ENCODE peak calls at places on chromosomes 6 and 20, in five cellular contexts. Q is sigmoid colon, O is K562, F is breast epithelium, V is heart left ventricle. Z is an unnamed sample.

GRCh38 chr20:47011984-47012383 is 117.3 kb downstream of the EYA2 start:
- DNase-seq in Q (no peak), O (no peak), F (no peak), V (no peak), Z (no peak)

GRCh38 chr6:43203029-43203717 is 21.2 kb downstream of the CUL9 start:
- DNase-seq in Q (peak; percentile 38), O (no peak), F (peak; percentile 35), V (no peak), Z (no peak)

GRCh38 chr20:30610044-30610693 is 647.3 kb upstream of the DEFB115 start:
- DNase-seq in Q (no peak), O (peak; percentile 35), F (no peak), V (peak; percentile 56), Z (no peak)

GRCh38 chr20:50120935-50121693 is 8.2 kb upstream of the UBE2V1 start:
- DNase-seq in Q (peak; percentile 85), O (peak; percentile 37), F (no peak), V (peak; percentile 55), Z (no peak)

GRCh38 chr20:4869290-4870193 is 131.8 kb downstream of the SLC23A2 start:
- DNase-seq in Q (no peak), O (no peak), F (no peak), V (no peak), Z (no peak)

GRCh38 chr20:10357974-10358373 is 76.0 kb downstream of the MKKS start:
- DNase-seq in Q (no peak), O (no peak), F (no peak), V (no peak), Z (no peak)

GRCh38 chr6:7175463-7175862 is 67.7 kb downstream of the RREB1 start:
- DNase-seq in Q (no peak), O (no peak), F (no peak), V (no peak), Z (no peak)

GRCh38 chr20:10635476-10636208 is 38.2 kb downstream of the JAG1 start:
- DNase-seq in Q (no peak), O (no peak), F (no peak), V (no peak), Z (no peak)

GRCh38 chr20:51076841-51077543 is 54.1 kb upstream of the KCNG1 start:
- DNase-seq in Q (no peak), O (no peak), F (no peak), V (no peak), Z (no peak)

GRCh38 chr6:81476881-81477280 is 275.6 kb downstream of the TENT5A start:
- DNase-seq in Q (no peak), O (no peak), F (no peak), V (no peak), Z (no peak)

GRCh38 chr6:28988536-28989415 is 16.3 kb downstream of the ZNF311 start:
- DNase-seq in Q (peak; percentile 71), O (peak; percentile 87), F (no peak), V (peak; percentile 45), Z (no peak)

GRCh38 chr6:143539723-143540122 is 28.2 kb upstream of the FUCA2 start:
- DNase-seq in Q (no peak), O (no peak), F (no peak), V (no peak), Z (no peak)
- TF ChIP-seq CTCF in Q (no peak), O (no peak), F (no peak), V (no peak), Z (no peak)

DNA sequence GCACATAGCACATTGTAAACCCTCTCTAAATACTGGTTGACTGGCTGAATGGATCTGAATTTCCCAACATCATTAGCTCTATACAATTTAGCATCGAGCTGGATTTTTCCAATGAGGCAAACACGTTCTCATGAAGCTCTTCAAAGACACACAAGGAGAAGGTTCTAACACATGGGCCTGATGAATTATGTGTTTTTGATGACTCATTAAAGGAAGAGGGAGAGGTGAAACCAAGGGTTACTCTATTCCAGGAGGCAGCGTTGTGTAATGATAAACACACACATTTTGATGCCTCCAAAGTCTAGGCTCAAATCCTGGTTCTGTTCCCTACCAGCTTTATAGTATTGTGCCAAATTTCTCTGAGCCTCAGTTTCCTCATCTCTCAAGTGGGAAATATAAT is 84.3 kb downstream of the PFDN4 start:
- DNase-seq in Q (no peak), O (no peak), F (no peak), V (no peak), Z (no peak)
- H3K4me3 ChIP-seq in Q (no peak overlapping the region), O (no peak overlapping the region), F (no peak overlapping the region), V (no peak overlapping the region), Z (no peak overlapping the region)

GRCh38 chr6:116387374-116387773 is 16.6 kb downstream of the DSE start:
- DNase-seq in Q (no peak), O (no peak), F (no peak), V (no peak), Z (no peak)
- TF ChIP-seq POLR2A in Q (no peak), O (no peak), F (no peak), V (no peak), Z (no peak)

DNA sequence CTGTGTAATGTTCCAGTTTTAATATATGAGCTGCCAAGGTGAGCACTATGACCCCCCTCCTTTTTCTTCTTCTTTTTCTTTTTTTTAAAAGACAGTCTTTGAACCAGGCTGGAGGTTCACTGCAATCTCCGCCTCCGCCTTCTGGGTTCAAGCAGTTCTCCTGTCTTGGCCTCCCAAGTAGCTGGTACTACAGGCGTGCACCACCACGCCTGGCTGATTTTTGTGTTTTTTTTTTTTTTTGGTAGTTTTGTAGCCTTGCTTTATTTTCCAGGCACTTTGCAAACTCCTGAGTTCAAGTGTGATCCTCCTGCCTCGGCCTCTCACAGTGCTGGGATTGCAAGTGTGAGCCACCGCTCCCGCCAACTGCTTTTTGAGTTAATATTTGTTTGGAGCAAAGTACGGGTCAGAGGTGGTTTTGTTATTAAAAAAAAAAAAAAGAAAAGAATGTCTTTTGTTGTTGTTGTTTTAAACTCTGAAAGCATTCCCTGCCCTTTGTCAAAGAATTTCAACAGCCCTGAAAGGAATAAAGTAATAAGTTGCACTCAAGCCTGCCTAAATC is 78.6 kb downstream of the JARID2 start:
- DNase-seq in Q (no peak), O (no peak), F (no peak), V (no peak), Z (no peak)
- TF ChIP-seq CTCF in Q (no peak), O (no peak), F (no peak), V (no peak), Z (no peak)

GRCh38 chr6:18414102-18414501 is 27.0 kb downstream of the RNF144B start:
- DNase-seq in Q (no peak), O (no peak), F (no peak), V (no peak), Z (no peak)
- H3K4me3 ChIP-seq in Q (no peak overlapping the region), O (no peak overlapping the region), F (no peak overlapping the region), V (no peak overlapping the region), Z (no peak overlapping the region)

GRCh38 chr6:10721850-10722569 is 860 bp upstream of the TMEM14C start:
- DNase-seq in Q (no peak), O (no peak), F (no peak), V (no peak), Z (no peak)

GRCh38 chr6:10722570-10722819 is 375 bp upstream of the TMEM14C start:
- DNase-seq in Q (no peak), O (no peak), F (no peak), V (no peak), Z (no peak)

GRCh38 chr6:10720229-10720959 is 2.5 kb upstream of the TMEM14C start:
- DNase-seq in Q (peak; percentile 61), O (no peak), F (no peak), V (peak; percentile 61), Z (no peak)

GRCh38 chr6:10725046-10725445 is 2.2 kb downstream of the TMEM14C start:
- DNase-seq in Q (peak; percentile 8), O (peak; percentile 88), F (no peak), V (no peak), Z (no peak)

DNA sequence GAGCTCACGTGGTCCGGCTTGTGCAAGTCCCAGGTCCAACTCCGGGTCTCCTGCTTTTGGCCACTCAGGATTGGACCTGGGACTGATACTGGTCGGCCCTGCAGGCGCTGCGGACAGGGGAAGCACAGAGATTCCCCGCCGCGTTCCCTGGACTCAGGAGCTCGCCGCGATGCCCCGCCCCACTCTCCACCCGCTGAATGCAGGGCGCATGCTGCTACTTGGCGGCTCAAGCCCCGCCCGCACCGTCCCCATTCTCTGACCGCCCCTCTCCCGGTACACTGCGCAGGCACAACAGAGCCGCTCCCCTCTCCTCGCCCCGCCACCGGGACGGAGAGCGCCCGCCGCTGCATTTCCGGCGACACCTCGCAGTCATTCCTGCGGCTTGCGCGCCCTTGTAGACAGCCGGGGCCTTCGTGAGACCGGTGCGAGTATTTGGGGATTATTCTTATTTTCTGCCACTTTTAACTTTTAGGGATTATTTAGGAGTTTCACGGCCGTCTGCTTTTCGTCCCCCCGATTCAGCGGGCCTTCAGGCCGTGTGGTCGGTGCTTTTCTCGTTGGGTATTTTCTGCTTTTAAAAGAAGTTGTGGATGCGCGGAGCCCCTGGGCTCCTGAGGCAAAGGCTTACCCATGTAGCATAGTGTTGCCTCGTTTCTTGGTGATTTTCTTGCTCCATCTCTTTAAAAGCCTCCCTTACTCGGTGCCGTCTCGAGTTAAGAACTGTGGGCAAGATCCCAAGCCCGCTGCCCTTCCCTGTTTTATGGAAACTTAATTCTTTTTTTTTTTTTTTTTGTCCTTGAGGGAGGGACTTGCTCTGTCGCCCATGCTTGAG is at the start of gene TMEM14C:
- DNase-seq in Q (peak; percentile 100), O (peak; percentile 99), F (peak; percentile 98), V (peak; percentile 99), Z (peak; percentile 100)
- TF ChIP-seq POLR2A in Q (peak; percentile 80), O (peak; percentile 96), F (peak; percentile 27), V (peak; percentile 80), Z (no peak)

DNA sequence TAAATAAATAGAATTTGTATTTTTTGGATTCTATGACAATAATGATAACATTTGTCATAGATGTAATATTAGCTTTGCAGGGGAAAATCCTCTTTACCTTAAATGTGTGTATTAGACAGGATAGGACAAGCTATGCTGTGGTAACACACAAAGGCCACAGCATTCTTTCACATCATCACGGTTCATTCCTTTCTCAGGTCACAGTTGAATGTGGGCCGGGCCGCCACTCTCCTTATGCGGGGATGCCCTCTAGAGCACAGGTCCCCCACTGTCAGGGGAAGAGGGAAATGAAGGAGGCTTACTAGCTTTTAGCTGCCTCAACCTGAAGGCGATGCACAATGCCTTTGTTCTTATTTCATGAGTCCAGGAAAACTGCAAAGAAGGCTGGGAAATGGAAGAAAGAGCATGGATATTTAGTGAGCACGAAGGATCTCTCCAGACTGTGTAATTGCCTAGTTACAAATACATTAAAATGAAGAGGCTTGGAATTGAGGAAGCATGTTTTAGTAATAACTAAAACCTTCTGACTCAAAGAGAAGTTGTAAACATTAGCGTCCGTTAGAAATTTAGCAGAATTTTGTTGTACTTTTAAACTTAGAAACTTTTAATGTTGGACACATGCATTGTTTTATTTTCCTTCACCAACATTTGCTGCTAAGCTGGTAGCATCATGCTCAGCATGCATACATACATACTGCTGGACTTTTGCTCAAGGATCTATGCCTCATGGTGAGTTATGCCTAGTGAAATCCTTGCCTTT is 248.9 kb upstream of the FOXQ1 start:
- DNase-seq in Q (no peak), O (no peak), F (no peak), V (no peak), Z (no peak)
- TF ChIP-seq CTCF in Q (no peak), O (peak; percentile 18), F (no peak), V (no peak), Z (no peak)

Z was measured in lower leg skin.